ENCODE peak calls at places on chromosomes 12 and 14, in six cellular contexts. One of them, this sample, is unnamed.

GRCh38 chr12:20366776-20367409 is 1.4 kb upstream of the PDE3A start:
- DNase-seq in body of pancreas: no peak
- DNase-seq in CD4-positive, CD25-positive, alpha-beta regulatory T cell: no peak
- DNase-seq in AG04450: no peak
- DNase-seq in psoas muscle: no peak
- DNase-seq in fibroblast of lung: no peak
- DNase-seq in this sample: no peak

GRCh38 chr12:91620949-91621348 is 438.3 kb upstream of the DCN start:
- DNase-seq in body of pancreas: no peak
- DNase-seq in CD4-positive, CD25-positive, alpha-beta regulatory T cell: no peak
- DNase-seq in AG04450: peak; percentile 2
- DNase-seq in psoas muscle: no peak
- DNase-seq in fibroblast of lung: peak; percentile 12
- DNase-seq in this sample: no peak

GRCh38 chr12:106950591-106950990 is 5.1 kb upstream of the TMEM263 start:
- DNase-seq in body of pancreas: no peak
- DNase-seq in CD4-positive, CD25-positive, alpha-beta regulatory T cell: no peak
- DNase-seq in AG04450: no peak
- DNase-seq in psoas muscle: no peak
- DNase-seq in fibroblast of lung: no peak
- DNase-seq in this sample: no peak

GRCh38 chr14:104434214-104435076 is 145.1 kb upstream of the C14orf180 start:
- DNase-seq in body of pancreas: no peak
- DNase-seq in CD4-positive, CD25-positive, alpha-beta regulatory T cell: no peak
- DNase-seq in AG04450: no peak
- DNase-seq in psoas muscle: no peak
- DNase-seq in fibroblast of lung: no peak
- DNase-seq in this sample: no peak

GRCh38 chr12:12671850-12672660 is 23.9 kb downstream of the GPR19 start:
- DNase-seq in body of pancreas: no peak
- DNase-seq in CD4-positive, CD25-positive, alpha-beta regulatory T cell: no peak
- DNase-seq in AG04450: no peak
- DNase-seq in psoas muscle: no peak
- DNase-seq in fibroblast of lung: peak; percentile 61
- DNase-seq in this sample: no peak

GRCh38 chr14:105154476-105154871 is 14.1 kb downstream of the JAG2 start:
- DNase-seq in body of pancreas: no peak
- DNase-seq in CD4-positive, CD25-positive, alpha-beta regulatory T cell: no peak
- DNase-seq in AG04450: no peak
- DNase-seq in psoas muscle: peak; percentile 21
- DNase-seq in fibroblast of lung: no peak
- DNase-seq in this sample: no peak

GRCh38 chr14:105281354-105282097 is 19.3 kb downstream of the BRF1 start:
- DNase-seq in body of pancreas: peak; percentile 74
- DNase-seq in CD4-positive, CD25-positive, alpha-beta regulatory T cell: peak; percentile 25
- DNase-seq in AG04450: peak; percentile 48
- DNase-seq in psoas muscle: no peak
- DNase-seq in fibroblast of lung: peak; percentile 67
- DNase-seq in this sample: no peak

GRCh38 chr12:67981236-67982164 is 7.7 kb upstream of the IFNG-AS1 start:
- DNase-seq in body of pancreas: no peak
- DNase-seq in CD4-positive, CD25-positive, alpha-beta regulatory T cell: no peak
- DNase-seq in AG04450: peak; percentile 41
- DNase-seq in psoas muscle: no peak
- DNase-seq in fibroblast of lung: peak; percentile 96
- DNase-seq in this sample: no peak

GRCh38 chr14:70714055-70714550 is 72.4 kb downstream of the TTC9 start:
- DNase-seq in body of pancreas: peak; percentile 47
- DNase-seq in CD4-positive, CD25-positive, alpha-beta regulatory T cell: peak; percentile 41
- DNase-seq in AG04450: peak; percentile 7
- DNase-seq in psoas muscle: no peak
- DNase-seq in fibroblast of lung: peak; percentile 50
- DNase-seq in this sample: peak; percentile 46

GRCh38 chr12:44972746-44973421 is 78.0 kb downstream of the DBX2 start:
- DNase-seq in body of pancreas: no peak
- DNase-seq in CD4-positive, CD25-positive, alpha-beta regulatory T cell: no peak
- DNase-seq in AG04450: no peak
- DNase-seq in psoas muscle: no peak
- DNase-seq in fibroblast of lung: peak; percentile 1
- DNase-seq in this sample: no peak

GRCh38 chr14:36619853-36620252 is 37.4 kb upstream of the NKX2-8 start:
- DNase-seq in body of pancreas: no peak
- DNase-seq in CD4-positive, CD25-positive, alpha-beta regulatory T cell: no peak
- DNase-seq in AG04450: no peak
- DNase-seq in psoas muscle: no peak
- DNase-seq in fibroblast of lung: no peak
- DNase-seq in this sample: no peak

GRCh38 chr12:110739894-110740293 is 2.8 kb downstream of the PPP1CC start:
- DNase-seq in body of pancreas: no peak
- DNase-seq in CD4-positive, CD25-positive, alpha-beta regulatory T cell: no peak
- DNase-seq in AG04450: no peak
- DNase-seq in psoas muscle: no peak
- DNase-seq in fibroblast of lung: peak; percentile 18
- DNase-seq in this sample: no peak

GRCh38 chr14:77406086-77406485 is 17.2 kb downstream of the NOXRED1 start:
- DNase-seq in body of pancreas: no peak
- DNase-seq in CD4-positive, CD25-positive, alpha-beta regulatory T cell: no peak
- DNase-seq in AG04450: no peak
- DNase-seq in psoas muscle: no peak
- DNase-seq in fibroblast of lung: peak; percentile 42
- DNase-seq in this sample: no peak

DNA sequence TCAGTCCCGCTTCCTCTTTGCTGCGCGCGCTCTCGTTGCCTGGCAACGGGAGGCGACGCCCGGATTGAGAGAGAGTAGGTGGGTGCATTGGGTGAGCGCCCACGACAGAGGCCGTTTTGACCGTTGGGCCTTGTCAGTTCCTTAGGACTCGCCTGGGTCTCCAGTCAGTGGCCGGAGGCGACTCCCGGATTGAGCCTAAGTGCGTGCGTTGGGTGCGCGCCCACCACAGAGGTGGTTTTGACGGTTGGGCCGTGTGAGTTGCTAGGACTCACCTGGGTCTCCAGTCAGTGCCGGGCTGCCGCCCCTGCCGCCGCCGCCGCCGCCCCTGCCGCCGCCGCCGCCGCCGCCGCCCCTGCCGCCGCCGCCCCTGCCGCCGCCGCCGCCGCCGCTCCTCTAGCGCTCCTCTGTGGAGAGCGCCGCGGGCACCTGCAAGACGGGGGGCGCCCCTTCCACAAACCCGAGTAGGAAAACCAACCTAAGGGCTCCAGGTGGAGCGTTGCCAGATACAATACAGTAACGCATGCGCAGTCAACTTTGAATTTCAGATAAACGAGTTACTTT is 37.2 kb downstream of the APOBEC1 start:
- DNase-seq in body of pancreas: peak; percentile 29
- DNase-seq in CD4-positive, CD25-positive, alpha-beta regulatory T cell: no peak
- DNase-seq in AG04450: no peak
- DNase-seq in psoas muscle: no peak
- DNase-seq in fibroblast of lung: no peak
- DNase-seq in this sample: no peak
- H3K27me3 ChIP-seq in body of pancreas: no peaks in the 10 kb centered on the region
- H3K27me3 ChIP-seq in CD4-positive, CD25-positive, alpha-beta regulatory T cell: peaks cover 2% of the 10 kb centered on the region
- H3K27me3 ChIP-seq in AG04450: peaks cover 8% of the 10 kb centered on the region
- H3K27me3 ChIP-seq in psoas muscle: no peaks in the 10 kb centered on the region
- H3K27me3 ChIP-seq in fibroblast of lung: no peaks in the 10 kb centered on the region
- H3K27me3 ChIP-seq in this sample: no peaks in the 10 kb centered on the region

GRCh38 chr14:92340938-92341337 is 18.0 kb downstream of the SLC24A4 start:
- DNase-seq in body of pancreas: no peak
- DNase-seq in CD4-positive, CD25-positive, alpha-beta regulatory T cell: no peak
- DNase-seq in AG04450: no peak
- DNase-seq in psoas muscle: no peak
- DNase-seq in fibroblast of lung: no peak
- DNase-seq in this sample: no peak
- H3K4me3 ChIP-seq in body of pancreas: no peak overlapping the region
- H3K4me3 ChIP-seq in CD4-positive, CD25-positive, alpha-beta regulatory T cell: no peak overlapping the region
- H3K4me3 ChIP-seq in AG04450: no peak overlapping the region
- H3K4me3 ChIP-seq in psoas muscle: no peak overlapping the region
- H3K4me3 ChIP-seq in fibroblast of lung: no peak overlapping the region
- H3K4me3 ChIP-seq in this sample: no peak overlapping the region

DNA sequence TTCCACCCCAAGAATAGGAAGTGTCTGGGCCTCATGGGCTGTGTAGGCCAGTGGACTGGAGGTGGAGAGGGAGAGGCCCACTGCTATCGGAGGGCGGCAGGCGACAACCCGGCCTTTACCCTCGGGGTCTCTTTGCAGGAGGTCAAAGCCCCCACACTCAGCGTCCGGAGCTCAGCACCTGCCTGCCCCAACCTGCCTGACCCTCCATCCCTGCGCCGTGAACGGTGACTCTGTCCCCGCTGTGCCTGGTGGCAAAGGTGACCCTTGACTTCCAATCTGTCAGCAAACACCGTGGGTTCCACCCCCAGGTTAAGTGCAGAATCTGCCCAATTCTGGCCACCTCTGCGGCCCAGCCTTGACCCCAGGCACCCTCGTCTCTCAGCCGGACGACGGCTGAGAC is 15.7 kb upstream of the GALNT9 start:
- DNase-seq in body of pancreas: no peak
- DNase-seq in CD4-positive, CD25-positive, alpha-beta regulatory T cell: no peak
- DNase-seq in AG04450: no peak
- DNase-seq in psoas muscle: no peak
- DNase-seq in fibroblast of lung: no peak
- DNase-seq in this sample: no peak
- H3K27me3 ChIP-seq in body of pancreas: no peaks in the 10 kb centered on the region
- H3K27me3 ChIP-seq in CD4-positive, CD25-positive, alpha-beta regulatory T cell: no peaks in the 10 kb centered on the region
- H3K27me3 ChIP-seq in AG04450: no peaks in the 10 kb centered on the region
- H3K27me3 ChIP-seq in psoas muscle: peaks cover 45% of the 10 kb centered on the region
- H3K27me3 ChIP-seq in fibroblast of lung: no peaks in the 10 kb centered on the region
- H3K27me3 ChIP-seq in this sample: peaks cover 9% of the 10 kb centered on the region

GRCh38 chr12:53757095-53757770 is 5.5 kb upstream of the CISTR start:
- DNase-seq in body of pancreas: peak; percentile 88
- DNase-seq in CD4-positive, CD25-positive, alpha-beta regulatory T cell: peak; percentile 72
- DNase-seq in AG04450: no peak
- DNase-seq in psoas muscle: peak; percentile 77
- DNase-seq in fibroblast of lung: peak; percentile 51
- DNase-seq in this sample: peak; percentile 50
- H3K4me3 ChIP-seq in body of pancreas: no peak overlapping the region
- H3K4me3 ChIP-seq in CD4-positive, CD25-positive, alpha-beta regulatory T cell: no peak overlapping the region
- H3K4me3 ChIP-seq in AG04450: no peak overlapping the region
- H3K4me3 ChIP-seq in psoas muscle: peak overlapping the region; percentile 4
- H3K4me3 ChIP-seq in fibroblast of lung: no peak overlapping the region
- H3K4me3 ChIP-seq in this sample: no peak overlapping the region

DNA sequence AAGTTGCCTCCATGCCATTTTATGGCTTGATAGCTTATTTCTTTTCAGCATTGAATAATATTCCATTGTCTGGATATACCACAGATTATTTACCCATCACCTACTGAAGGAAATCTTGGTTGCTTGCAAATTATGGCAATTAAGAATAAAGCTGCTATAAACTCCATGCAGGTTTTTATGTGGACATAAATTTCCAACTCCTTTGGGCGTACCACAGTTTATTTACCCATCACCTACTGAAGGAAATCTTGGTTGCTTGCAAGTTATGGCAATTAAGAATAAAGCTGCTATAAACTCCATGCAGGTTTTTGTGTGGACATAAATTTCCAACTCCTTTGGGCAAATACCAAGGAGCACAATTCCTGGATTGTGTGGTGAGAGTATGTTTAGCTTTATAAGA is 12.6 kb upstream of the PLEKHH1 start:
- DNase-seq in body of pancreas: no peak
- DNase-seq in CD4-positive, CD25-positive, alpha-beta regulatory T cell: no peak
- DNase-seq in AG04450: no peak
- DNase-seq in psoas muscle: no peak
- DNase-seq in fibroblast of lung: no peak
- DNase-seq in this sample: no peak
- H3K27me3 ChIP-seq in body of pancreas: no peaks in the 10 kb centered on the region
- H3K27me3 ChIP-seq in CD4-positive, CD25-positive, alpha-beta regulatory T cell: peaks cover 29% of the 10 kb centered on the region
- H3K27me3 ChIP-seq in AG04450: peaks cover 55% of the 10 kb centered on the region
- H3K27me3 ChIP-seq in psoas muscle: peaks cover 6% of the 10 kb centered on the region
- H3K27me3 ChIP-seq in fibroblast of lung: peaks cover 42% of the 10 kb centered on the region
- H3K27me3 ChIP-seq in this sample: no peaks in the 10 kb centered on the region

DNA sequence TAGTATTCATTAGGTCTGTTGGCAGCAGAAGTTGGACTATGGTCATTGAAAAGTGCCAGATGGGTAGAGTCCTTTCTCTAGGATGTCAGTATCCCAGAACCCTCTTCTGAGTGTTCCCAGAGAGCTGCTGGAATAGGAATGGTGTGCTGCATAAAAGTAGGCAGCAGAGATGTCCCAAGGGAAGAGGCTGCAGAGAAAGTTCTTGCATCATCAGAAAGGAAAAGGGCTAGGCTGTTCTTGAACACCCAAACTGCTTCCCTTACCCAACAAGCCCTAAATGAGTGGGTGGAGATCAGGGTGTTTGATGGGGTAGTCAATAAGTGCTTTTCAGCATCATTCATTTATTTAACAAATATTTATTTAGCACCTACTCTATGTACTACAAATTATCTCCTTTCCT is 3.4 kb downstream of the DGKA start:
- DNase-seq in body of pancreas: no peak
- DNase-seq in CD4-positive, CD25-positive, alpha-beta regulatory T cell: no peak
- DNase-seq in AG04450: no peak
- DNase-seq in psoas muscle: no peak
- DNase-seq in fibroblast of lung: no peak
- DNase-seq in this sample: no peak
- H3K4me3 ChIP-seq in body of pancreas: no peak overlapping the region
- H3K4me3 ChIP-seq in CD4-positive, CD25-positive, alpha-beta regulatory T cell: peak overlapping the region; percentile 97
- H3K4me3 ChIP-seq in AG04450: no peak overlapping the region
- H3K4me3 ChIP-seq in psoas muscle: no peak overlapping the region
- H3K4me3 ChIP-seq in fibroblast of lung: no peak overlapping the region
- H3K4me3 ChIP-seq in this sample: no peak overlapping the region

This sample was measured in prostate gland.